ENCODE peak calls at places on chromosome 13, in seven cellular contexts. One of them, this sample, is unnamed.

GRCh38 chr13:110152351-110152750 is 154.6 kb downstream of the COL4A1 start:
- DNase-seq in tibial artery: no peak
- DNase-seq in HFFc6: no peak
- DNase-seq in gastrocnemius medialis: no peak
- DNase-seq in cardiac muscle cell: no peak
- DNase-seq in chondrocyte: no peak
- DNase-seq in ovary: no peak
- DNase-seq in this sample: no peak

GRCh38 chr13:39363393-39363792 is 239.6 kb downstream of the LHFPL6 start:
- DNase-seq in tibial artery: no peak
- DNase-seq in HFFc6: no peak
- DNase-seq in gastrocnemius medialis: no peak
- DNase-seq in cardiac muscle cell: no peak
- DNase-seq in chondrocyte: no peak
- DNase-seq in ovary: no peak
- DNase-seq in this sample: no peak

GRCh38 chr13:43573787-43574562 is 212.8 kb downstream of the ENOX1 start:
- DNase-seq in tibial artery: no peak
- DNase-seq in HFFc6: no peak
- DNase-seq in gastrocnemius medialis: no peak
- DNase-seq in cardiac muscle cell: no peak
- DNase-seq in chondrocyte: no peak
- DNase-seq in ovary: no peak
- DNase-seq in this sample: no peak

GRCh38 chr13:95547531-95548167 is 4.9 kb upstream of the CLDN10 start:
- DNase-seq in tibial artery: no peak
- DNase-seq in HFFc6: no peak
- DNase-seq in gastrocnemius medialis: no peak
- DNase-seq in cardiac muscle cell: no peak
- DNase-seq in chondrocyte: no peak
- DNase-seq in ovary: no peak
- DNase-seq in this sample: no peak

GRCh38 chr13:84844473-84844872 is 954.7 kb downstream of the SLITRK6 start:
- DNase-seq in tibial artery: no peak
- DNase-seq in HFFc6: peak
- DNase-seq in gastrocnemius medialis: no peak
- DNase-seq in cardiac muscle cell: peak
- DNase-seq in chondrocyte: no peak
- DNase-seq in ovary: no peak
- DNase-seq in this sample: no peak

GRCh38 chr13:72403396-72404010 is 323.9 kb downstream of the MZT1 start:
- DNase-seq in tibial artery: no peak
- DNase-seq in HFFc6: peak
- DNase-seq in gastrocnemius medialis: no peak
- DNase-seq in cardiac muscle cell: no peak
- DNase-seq in chondrocyte: no peak
- DNase-seq in ovary: no peak
- DNase-seq in this sample: no peak

GRCh38 chr13:34926513-34926912 is 15.6 kb upstream of the NBEA start:
- DNase-seq in tibial artery: no peak
- DNase-seq in HFFc6: peak
- DNase-seq in gastrocnemius medialis: no peak
- DNase-seq in cardiac muscle cell: peak
- DNase-seq in chondrocyte: no peak
- DNase-seq in ovary: no peak
- DNase-seq in this sample: no peak

GRCh38 chr13:44651209-44651608 is 75.1 kb upstream of the TSC22D1 start:
- DNase-seq in tibial artery: no peak
- DNase-seq in HFFc6: no peak
- DNase-seq in gastrocnemius medialis: no peak
- DNase-seq in cardiac muscle cell: no peak
- DNase-seq in chondrocyte: no peak
- DNase-seq in ovary: no peak
- DNase-seq in this sample: no peak

GRCh38 chr13:113120300-113121182 is 2.1 kb upstream of the F10 start:
- DNase-seq in tibial artery: peak
- DNase-seq in HFFc6: no peak
- DNase-seq in gastrocnemius medialis: peak
- DNase-seq in cardiac muscle cell: no peak
- DNase-seq in chondrocyte: peak
- DNase-seq in ovary: no peak
- DNase-seq in this sample: no peak

GRCh38 chr13:104984296-104984818 is 1551.1 kb downstream of the EFNB2 start:
- DNase-seq in tibial artery: no peak
- DNase-seq in HFFc6: no peak
- DNase-seq in gastrocnemius medialis: no peak
- DNase-seq in cardiac muscle cell: peak
- DNase-seq in chondrocyte: no peak
- DNase-seq in ovary: no peak
- DNase-seq in this sample: peak

GRCh38 chr13:104011505-104012270 is 945.5 kb upstream of the SLC10A2 start:
- DNase-seq in tibial artery: no peak
- DNase-seq in HFFc6: no peak
- DNase-seq in gastrocnemius medialis: peak
- DNase-seq in cardiac muscle cell: peak
- DNase-seq in chondrocyte: no peak
- DNase-seq in ovary: peak
- DNase-seq in this sample: no peak

GRCh38 chr13:110580800-110581199 is 19.3 kb upstream of the RAB20 start:
- DNase-seq in tibial artery: no peak
- DNase-seq in HFFc6: no peak
- DNase-seq in gastrocnemius medialis: no peak
- DNase-seq in cardiac muscle cell: no peak
- DNase-seq in chondrocyte: no peak
- DNase-seq in ovary: no peak
- DNase-seq in this sample: no peak

GRCh38 chr13:61192826-61193225 is 222.8 kb downstream of the PCDH20 start:
- DNase-seq in tibial artery: no peak
- DNase-seq in HFFc6: no peak
- DNase-seq in gastrocnemius medialis: no peak
- DNase-seq in cardiac muscle cell: no peak
- DNase-seq in chondrocyte: no peak
- DNase-seq in ovary: no peak
- DNase-seq in this sample: no peak

GRCh38 chr13:65456150-65456912 is 1773.8 kb downstream of the PCDH9 start:
- DNase-seq in tibial artery: no peak
- DNase-seq in HFFc6: no peak
- DNase-seq in gastrocnemius medialis: no peak
- DNase-seq in cardiac muscle cell: no peak
- DNase-seq in chondrocyte: no peak
- DNase-seq in ovary: no peak
- DNase-seq in this sample: no peak

GRCh38 chr13:44045179-44045562 is 165.5 kb downstream of the LACC1 start:
- DNase-seq in tibial artery: no peak
- DNase-seq in HFFc6: no peak
- DNase-seq in gastrocnemius medialis: no peak
- DNase-seq in cardiac muscle cell: no peak
- DNase-seq in chondrocyte: no peak
- DNase-seq in ovary: no peak
- DNase-seq in this sample: no peak

GRCh38 chr13:107600986-107601385 is 614.4 kb downstream of the LIG4 start:
- DNase-seq in tibial artery: no peak
- DNase-seq in HFFc6: no peak
- DNase-seq in gastrocnemius medialis: no peak
- DNase-seq in cardiac muscle cell: no peak
- DNase-seq in chondrocyte: no peak
- DNase-seq in ovary: no peak
- DNase-seq in this sample: no peak

GRCh38 chr13:110337287-110337686 is 30.2 kb downstream of the COL4A2 start:
- DNase-seq in tibial artery: peak
- DNase-seq in HFFc6: no peak
- DNase-seq in gastrocnemius medialis: no peak
- DNase-seq in cardiac muscle cell: no peak
- DNase-seq in chondrocyte: no peak
- DNase-seq in ovary: no peak
- DNase-seq in this sample: no peak

DNA sequence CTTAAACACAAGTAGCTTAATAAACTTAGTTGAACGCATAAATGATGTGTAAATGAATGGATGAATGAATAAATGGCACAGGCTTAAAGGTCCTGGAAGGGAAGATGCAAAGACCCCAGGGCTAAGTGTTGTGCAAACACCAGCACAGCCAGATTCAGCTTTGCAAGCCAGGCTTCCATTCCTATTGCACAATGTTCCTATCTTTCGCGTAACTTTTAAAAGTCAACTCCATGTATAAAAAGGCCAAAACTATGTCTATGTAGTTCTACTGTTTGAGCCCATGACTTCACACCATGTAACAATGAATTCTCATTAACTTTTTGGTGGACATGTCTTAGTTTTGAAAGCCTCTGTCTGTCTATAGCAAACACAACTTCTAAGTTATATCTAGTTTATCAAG is 226.0 kb downstream of the NALCN start:
- DNase-seq in tibial artery: no peak
- DNase-seq in HFFc6: no peak
- DNase-seq in gastrocnemius medialis: no peak
- DNase-seq in cardiac muscle cell: no peak
- DNase-seq in chondrocyte: no peak
- DNase-seq in ovary: no peak
- DNase-seq in this sample: no peak
- TF ChIP-seq CTCF in tibial artery: no peak
- TF ChIP-seq CTCF in HFFc6: no peak
- TF ChIP-seq CTCF in gastrocnemius medialis: no peak
- TF ChIP-seq CTCF in cardiac muscle cell: no peak
- TF ChIP-seq CTCF in chondrocyte: no peak
- TF ChIP-seq CTCF in ovary: no peak
- TF ChIP-seq CTCF in this sample: no peak

GRCh38 chr13:69108486-69108885 is 999.1 kb upstream of the ATXN8OS start:
- DNase-seq in tibial artery: no peak
- DNase-seq in HFFc6: no peak
- DNase-seq in gastrocnemius medialis: no peak
- DNase-seq in cardiac muscle cell: no peak
- DNase-seq in chondrocyte: no peak
- DNase-seq in ovary: no peak
- DNase-seq in this sample: no peak
- TF ChIP-seq CTCF in tibial artery: no peak
- TF ChIP-seq CTCF in HFFc6: no peak
- TF ChIP-seq CTCF in gastrocnemius medialis: no peak
- TF ChIP-seq CTCF in cardiac muscle cell: no peak
- TF ChIP-seq CTCF in chondrocyte: peak
- TF ChIP-seq CTCF in ovary: no peak
- TF ChIP-seq CTCF in this sample: no peak

DNA sequence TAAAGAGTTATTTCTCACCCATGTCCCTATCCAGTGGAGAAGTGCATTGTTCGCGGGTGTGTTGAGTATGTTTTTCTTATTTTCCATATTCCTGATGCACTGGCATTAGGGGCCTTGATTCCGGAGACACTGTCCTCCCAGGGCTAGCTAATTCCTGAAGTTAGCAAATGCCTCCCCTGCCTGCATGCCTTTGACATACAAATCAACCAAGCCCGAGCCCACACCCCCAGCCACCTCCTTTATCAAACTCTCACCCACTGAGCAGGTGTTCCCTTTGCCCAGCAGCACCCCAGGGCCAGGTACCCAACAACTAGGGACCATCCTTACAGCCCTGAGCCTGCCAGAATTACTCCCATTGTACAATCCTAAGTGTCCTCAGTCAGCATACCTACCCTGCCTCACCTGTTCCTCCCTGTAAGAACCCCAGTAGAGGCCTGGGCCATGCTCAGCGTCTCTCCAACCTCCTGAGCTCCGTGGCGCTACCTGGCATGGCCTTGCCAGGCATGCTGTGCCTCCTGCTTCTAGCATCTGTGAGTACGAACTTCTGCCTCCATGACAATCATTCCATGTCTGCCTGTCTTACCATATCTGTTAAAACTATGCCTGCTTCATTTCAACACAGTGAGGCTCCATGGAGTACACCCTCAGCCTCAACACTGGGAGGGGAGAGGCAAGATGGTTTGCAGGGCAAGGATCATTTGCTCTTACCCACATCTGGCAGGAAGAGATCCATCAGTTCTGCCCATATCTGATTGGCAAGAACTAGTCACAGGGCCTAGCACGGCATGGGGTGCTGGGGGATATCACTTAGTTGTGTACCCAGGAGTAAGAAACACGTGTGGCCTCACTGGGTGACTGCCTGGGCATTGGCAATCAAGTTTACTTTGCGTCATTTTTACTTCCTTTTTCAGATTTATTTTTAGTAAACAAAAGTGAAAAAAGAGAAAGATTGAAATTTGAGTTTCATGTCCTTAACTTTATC is 203.9 kb downstream of the SHISA2 start:
- DNase-seq in tibial artery: no peak
- DNase-seq in HFFc6: no peak
- DNase-seq in gastrocnemius medialis: no peak
- DNase-seq in cardiac muscle cell: no peak
- DNase-seq in chondrocyte: no peak
- DNase-seq in ovary: no peak
- DNase-seq in this sample: no peak
- TF ChIP-seq CTCF in tibial artery: no peak
- TF ChIP-seq CTCF in HFFc6: no peak
- TF ChIP-seq CTCF in gastrocnemius medialis: no peak
- TF ChIP-seq CTCF in cardiac muscle cell: no peak
- TF ChIP-seq CTCF in chondrocyte: no peak
- TF ChIP-seq CTCF in ovary: no peak
- TF ChIP-seq CTCF in this sample: no peak

GRCh38 chr13:26254583-26255102 is 714 bp downstream of the CDK8 start:
- DNase-seq in tibial artery: peak
- DNase-seq in HFFc6: peak
- DNase-seq in gastrocnemius medialis: peak
- DNase-seq in cardiac muscle cell: peak
- DNase-seq in chondrocyte: peak
- DNase-seq in ovary: peak
- DNase-seq in this sample: peak

GRCh38 chr13:26253787-26254582 is at the start of gene CDK8:
- DNase-seq in tibial artery: peak
- DNase-seq in HFFc6: peak
- DNase-seq in gastrocnemius medialis: peak
- DNase-seq in cardiac muscle cell: peak
- DNase-seq in chondrocyte: peak
- DNase-seq in ovary: peak
- DNase-seq in this sample: peak

GRCh38 chr13:26257049-26257448 is 3.1 kb downstream of the CDK8 start:
- DNase-seq in tibial artery: no peak
- DNase-seq in HFFc6: no peak
- DNase-seq in gastrocnemius medialis: no peak
- DNase-seq in cardiac muscle cell: no peak
- DNase-seq in chondrocyte: no peak
- DNase-seq in ovary: no peak
- DNase-seq in this sample: no peak

GRCh38 chr13:26253262-26253786 is 605 bp upstream of the CDK8 start:
- DNase-seq in tibial artery: no peak
- DNase-seq in HFFc6: no peak
- DNase-seq in gastrocnemius medialis: no peak
- DNase-seq in cardiac muscle cell: no peak
- DNase-seq in chondrocyte: no peak
- DNase-seq in ovary: peak
- DNase-seq in this sample: no peak

DNA sequence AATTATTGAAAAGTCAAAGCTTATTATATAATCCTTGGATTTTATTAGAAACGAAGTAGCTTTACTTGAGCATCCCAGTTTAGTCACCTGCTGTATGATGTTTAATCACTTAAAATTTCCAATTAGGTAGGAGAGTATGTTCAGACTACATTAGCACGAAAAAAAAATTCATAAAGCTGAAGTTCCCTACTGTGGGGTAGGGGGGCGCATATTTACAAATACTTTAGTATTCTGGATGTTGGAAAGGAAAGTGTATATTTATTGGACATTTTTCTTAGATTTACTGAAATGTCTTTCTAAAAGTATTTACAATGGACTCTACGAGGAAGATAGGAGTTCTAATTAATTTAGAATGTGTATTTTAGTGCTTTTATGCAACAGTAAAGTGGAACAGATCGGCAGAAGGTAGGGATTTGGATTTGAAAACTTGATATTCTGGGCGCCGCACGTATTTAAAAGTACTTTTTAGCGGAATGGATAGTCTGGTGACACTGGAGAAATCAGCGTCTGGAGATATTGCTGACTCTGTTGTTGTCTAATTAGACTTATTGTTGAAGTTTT is 1.9 kb downstream of the CDK8 start:
- DNase-seq in tibial artery: no peak
- DNase-seq in HFFc6: no peak
- DNase-seq in gastrocnemius medialis: no peak
- DNase-seq in cardiac muscle cell: peak
- DNase-seq in chondrocyte: no peak
- DNase-seq in ovary: no peak
- DNase-seq in this sample: no peak
- TF ChIP-seq CTCF in tibial artery: no peak
- TF ChIP-seq CTCF in HFFc6: peak
- TF ChIP-seq CTCF in gastrocnemius medialis: no peak
- TF ChIP-seq CTCF in cardiac muscle cell: peak
- TF ChIP-seq CTCF in chondrocyte: peak
- TF ChIP-seq CTCF in ovary: no peak
- TF ChIP-seq CTCF in this sample: peak